ENCODE peak calls at places on chromosomes 11 and 22, in five cellular contexts. One of them, this sample, is unnamed. For H3K4me1, the result is how much of the 10 kb centered on the place peaks cover.

GRCh38 chr11:2325719-2326118 is 23.9 kb downstream of the TSPAN32 start:
- ATAC-seq in K562: peak
- ATAC-seq in upper lobe of left lung: peak
- ATAC-seq in HepG2: no peak
- ATAC-seq in HCT116: peak
- ATAC-seq in this sample: peak

GRCh38 chr22:20436309-20437252 is 1.0 kb downstream of the SCARF2 start:
- ATAC-seq in HCT116: no peak
- ATAC-seq in K562: peak
- ATAC-seq in HepG2: peak
- ATAC-seq in upper lobe of left lung: no peak
- ATAC-seq in this sample: peak

GRCh38 chr22:19060356-19061009 is 61.7 kb downstream of the DGCR2 start:
- ATAC-seq in HCT116: no peak
- ATAC-seq in K562: no peak
- ATAC-seq in upper lobe of left lung: no peak
- ATAC-seq in HepG2: no peak
- ATAC-seq in this sample: no peak

GRCh38 chr11:73404506-73405145 is 28.4 kb downstream of the RELT start:
- ATAC-seq in upper lobe of left lung: no peak
- ATAC-seq in K562: no peak
- ATAC-seq in HCT116: no peak
- ATAC-seq in HepG2: no peak
- ATAC-seq in this sample: no peak

GRCh38 chr11:84105148-84105547 is 819.0 kb upstream of the CCDC90B start:
- ATAC-seq in K562: no peak
- ATAC-seq in HCT116: no peak
- ATAC-seq in HepG2: no peak
- ATAC-seq in upper lobe of left lung: no peak
- ATAC-seq in this sample: no peak

GRCh38 chr11:86632499-86633269 is 39.7 kb downstream of the ME3 start:
- ATAC-seq in HCT116: peak
- ATAC-seq in HepG2: peak
- ATAC-seq in K562: peak
- ATAC-seq in upper lobe of left lung: peak
- ATAC-seq in this sample: peak

GRCh38 chr22:44146088-44146861 is 34.5 kb upstream of the PARVG start:
- ATAC-seq in HepG2: no peak
- ATAC-seq in HCT116: no peak
- ATAC-seq in K562: no peak
- ATAC-seq in upper lobe of left lung: peak
- ATAC-seq in this sample: no peak

GRCh38 chr11:47317078-47317828 is 35.2 kb downstream of the MYBPC3 start:
- ATAC-seq in upper lobe of left lung: no peak
- ATAC-seq in HepG2: no peak
- ATAC-seq in K562: no peak
- ATAC-seq in HCT116: no peak
- ATAC-seq in this sample: no peak

GRCh38 chr22:19718255-19719054 is 4.2 kb downstream of the SEPTIN5 start:
- ATAC-seq in HCT116: peak
- ATAC-seq in K562: peak
- ATAC-seq in upper lobe of left lung: no peak
- ATAC-seq in HepG2: no peak
- ATAC-seq in this sample: peak

GRCh38 chr22:29129644-29130201 is 56.9 kb downstream of the KREMEN1 start:
- ATAC-seq in K562: no peak
- ATAC-seq in HCT116: no peak
- ATAC-seq in upper lobe of left lung: peak
- ATAC-seq in HepG2: no peak
- ATAC-seq in this sample: no peak

GRCh38 chr11:119422505-119423416 is at the start of gene THY1:
- ATAC-seq in K562: no peak
- ATAC-seq in upper lobe of left lung: no peak
- ATAC-seq in HepG2: no peak
- ATAC-seq in HCT116: no peak
- ATAC-seq in this sample: peak

GRCh38 chr11:96474263-96474662 is 84.5 kb downstream of the JRKL start:
- ATAC-seq in K562: no peak
- ATAC-seq in HepG2: no peak
- ATAC-seq in upper lobe of left lung: no peak
- ATAC-seq in HCT116: no peak
- ATAC-seq in this sample: no peak

GRCh38 chr11:96198466-96198808 is 144.6 kb downstream of the MAML2 start:
- ATAC-seq in HCT116: no peak
- ATAC-seq in upper lobe of left lung: no peak
- ATAC-seq in K562: no peak
- ATAC-seq in HepG2: no peak
- ATAC-seq in this sample: no peak

GRCh38 chr11:88508808-88509581 is 171.5 kb upstream of the CTSC start:
- ATAC-seq in HepG2: no peak
- ATAC-seq in K562: peak
- ATAC-seq in upper lobe of left lung: no peak
- ATAC-seq in HCT116: no peak
- ATAC-seq in this sample: peak

GRCh38 chr11:36218283-36218921 is 70.8 kb downstream of the COMMD9 start:
- ATAC-seq in HepG2: no peak
- ATAC-seq in HCT116: no peak
- ATAC-seq in K562: no peak
- ATAC-seq in upper lobe of left lung: no peak
- ATAC-seq in this sample: no peak

GRCh38 chr11:46541593-46542371 is 52.0 kb downstream of the AMBRA1 start:
- ATAC-seq in HepG2: no peak
- ATAC-seq in upper lobe of left lung: peak
- ATAC-seq in K562: peak
- ATAC-seq in HCT116: no peak
- ATAC-seq in this sample: no peak

GRCh38 chr11:128305588-128305987 is 281.8 kb downstream of the ETS1 start:
- ATAC-seq in HepG2: no peak
- ATAC-seq in K562: no peak
- ATAC-seq in HCT116: no peak
- ATAC-seq in upper lobe of left lung: no peak
- ATAC-seq in this sample: no peak

GRCh38 chr11:128304666-128305485 is 282.5 kb downstream of the ETS1 start:
- ATAC-seq in upper lobe of left lung: no peak
- ATAC-seq in HepG2: no peak
- ATAC-seq in K562: no peak
- ATAC-seq in HCT116: no peak
- ATAC-seq in this sample: no peak

GRCh38 chr11:128300785-128301184 is 286.6 kb downstream of the ETS1 start:
- ATAC-seq in HCT116: no peak
- ATAC-seq in K562: no peak
- ATAC-seq in HepG2: no peak
- ATAC-seq in upper lobe of left lung: no peak
- ATAC-seq in this sample: no peak

GRCh38 chr11:128302425-128303186 is 284.8 kb downstream of the ETS1 start:
- ATAC-seq in HepG2: no peak
- ATAC-seq in upper lobe of left lung: peak
- ATAC-seq in K562: no peak
- ATAC-seq in HCT116: no peak
- ATAC-seq in this sample: peak

GRCh38 chr11:128303383-128303782 is 284.0 kb downstream of the ETS1 start:
- ATAC-seq in K562: no peak
- ATAC-seq in HCT116: no peak
- ATAC-seq in upper lobe of left lung: no peak
- ATAC-seq in HepG2: no peak
- ATAC-seq in this sample: no peak
- H3K4me1 ChIP-seq in K562: under half
- H3K4me1 ChIP-seq in HCT116: under half
- H3K4me1 ChIP-seq in upper lobe of left lung: under half
- H3K4me1 ChIP-seq in HepG2: under half
- H3K4me1 ChIP-seq in this sample: under half

GRCh38 chr11:65108469-65109123 is 3.1 kb upstream of the TM7SF2 start:
- ATAC-seq in K562: no peak
- ATAC-seq in HepG2: no peak
- ATAC-seq in HCT116: no peak
- ATAC-seq in upper lobe of left lung: no peak
- ATAC-seq in this sample: no peak
- H3K27ac ChIP-seq in K562: no peak
- H3K27ac ChIP-seq in HepG2: no peak
- H3K27ac ChIP-seq in HCT116: no peak
- H3K27ac ChIP-seq in upper lobe of left lung: peak
- H3K27ac ChIP-seq in this sample: no peak

GRCh38 chr22:38953091-38953490 is 4.3 kb upstream of the APOBEC3A start:
- ATAC-seq in HepG2: no peak
- ATAC-seq in K562: no peak
- ATAC-seq in upper lobe of left lung: no peak
- ATAC-seq in HCT116: no peak
- ATAC-seq in this sample: no peak

GRCh38 chr22:38954414-38955043 is 2.9 kb upstream of the APOBEC3A start:
- ATAC-seq in HCT116: no peak
- ATAC-seq in HepG2: no peak
- ATAC-seq in upper lobe of left lung: no peak
- ATAC-seq in K562: no peak
- ATAC-seq in this sample: no peak

GRCh38 chr22:38955250-38955775 is 2.1 kb upstream of the APOBEC3A start:
- ATAC-seq in K562: no peak
- ATAC-seq in HepG2: no peak
- ATAC-seq in HCT116: no peak
- ATAC-seq in upper lobe of left lung: no peak
- ATAC-seq in this sample: no peak

GRCh38 chr22:38952382-38952993 is 4.9 kb upstream of the APOBEC3A start:
- ATAC-seq in HepG2: no peak
- ATAC-seq in upper lobe of left lung: no peak
- ATAC-seq in HCT116: no peak
- ATAC-seq in K562: no peak
- ATAC-seq in this sample: no peak

DNA sequence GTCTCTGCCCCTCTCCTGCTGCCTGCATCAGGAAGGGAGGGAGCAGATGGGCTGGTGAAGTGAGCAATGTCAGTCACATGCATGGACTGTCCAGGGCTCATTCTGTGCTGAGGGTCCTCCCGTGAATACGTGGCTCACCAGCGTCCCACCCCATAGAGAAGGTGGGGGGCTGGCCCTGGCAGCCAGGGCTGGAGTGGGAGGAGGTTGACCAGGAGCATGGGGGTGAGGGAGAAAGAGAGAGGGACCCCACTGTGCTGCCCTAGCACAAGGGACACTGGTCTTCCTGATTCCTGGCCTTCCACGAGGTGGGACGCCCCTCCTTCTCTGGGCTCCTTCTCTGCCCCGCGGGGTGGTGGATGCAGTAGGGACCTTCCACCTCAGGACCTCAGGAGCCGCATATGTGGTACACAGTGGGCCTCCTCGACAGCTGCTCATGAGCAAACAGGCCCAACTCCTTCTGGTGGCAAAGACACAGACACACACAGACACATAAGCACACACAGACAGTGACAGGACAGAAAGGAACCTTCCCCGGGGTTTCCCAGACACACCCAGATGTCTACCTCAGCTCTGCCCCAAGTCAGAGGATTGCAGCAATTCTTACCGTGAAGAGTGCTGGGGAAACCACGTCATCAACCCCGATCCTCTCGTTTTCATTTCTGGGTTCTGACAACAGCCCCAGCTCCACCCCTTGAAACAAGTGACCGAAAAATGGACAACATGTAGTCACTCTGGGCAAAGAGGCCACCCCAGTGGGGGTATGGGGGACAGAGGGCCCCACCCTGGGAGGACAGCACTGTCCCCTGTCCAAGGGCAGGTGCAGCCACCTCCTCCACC is 3.6 kb upstream of the APOBEC3A start:
- ATAC-seq in HepG2: no peak
- ATAC-seq in K562: peak
- ATAC-seq in HCT116: no peak
- ATAC-seq in upper lobe of left lung: peak
- ATAC-seq in this sample: no peak
- TF ChIP-seq POLR2AphosphoS5 in HepG2: no peak
- TF ChIP-seq POLR2AphosphoS5 in K562: no peak
- TF ChIP-seq POLR2AphosphoS5 in HCT116: no peak
- TF ChIP-seq POLR2AphosphoS5 in upper lobe of left lung: no peak
- TF ChIP-seq POLR2AphosphoS5 in this sample: no peak

GRCh38 chr22:46754826-46755225 is 7.6 kb upstream of the TBC1D22A start:
- ATAC-seq in K562: no peak
- ATAC-seq in HCT116: peak
- ATAC-seq in HepG2: no peak
- ATAC-seq in upper lobe of left lung: no peak
- ATAC-seq in this sample: no peak

GRCh38 chr22:46757104-46757503 is 5.3 kb upstream of the TBC1D22A start:
- ATAC-seq in HCT116: no peak
- ATAC-seq in upper lobe of left lung: no peak
- ATAC-seq in HepG2: no peak
- ATAC-seq in K562: no peak
- ATAC-seq in this sample: no peak

GRCh38 chr22:46758098-46758497 is 4.4 kb upstream of the TBC1D22A start:
- ATAC-seq in HCT116: no peak
- ATAC-seq in upper lobe of left lung: no peak
- ATAC-seq in K562: no peak
- ATAC-seq in HepG2: no peak
- ATAC-seq in this sample: no peak

GRCh38 chr22:46754110-46754799 is 8.2 kb upstream of the TBC1D22A start:
- ATAC-seq in HCT116: peak
- ATAC-seq in K562: peak
- ATAC-seq in upper lobe of left lung: peak
- ATAC-seq in HepG2: peak
- ATAC-seq in this sample: peak

GRCh38 chr22:46756097-46756496 is 6.4 kb upstream of the TBC1D22A start:
- ATAC-seq in K562: no peak
- ATAC-seq in HCT116: no peak
- ATAC-seq in upper lobe of left lung: no peak
- ATAC-seq in HepG2: no peak
- ATAC-seq in this sample: no peak
- H3K4me1 ChIP-seq in K562: under half
- H3K4me1 ChIP-seq in HCT116: under half
- H3K4me1 ChIP-seq in upper lobe of left lung: under half
- H3K4me1 ChIP-seq in HepG2: half or more
- H3K4me1 ChIP-seq in this sample: under half

GRCh38 chr11:92346220-92346619 is 121.6 kb downstream of the FAT3 start:
- ATAC-seq in HCT116: no peak
- ATAC-seq in HepG2: no peak
- ATAC-seq in upper lobe of left lung: no peak
- ATAC-seq in K562: no peak
- ATAC-seq in this sample: no peak
- H3K27ac ChIP-seq in HCT116: no peak
- H3K27ac ChIP-seq in HepG2: no peak
- H3K27ac ChIP-seq in upper lobe of left lung: no peak
- H3K27ac ChIP-seq in K562: no peak
- H3K27ac ChIP-seq in this sample: no peak

DNA sequence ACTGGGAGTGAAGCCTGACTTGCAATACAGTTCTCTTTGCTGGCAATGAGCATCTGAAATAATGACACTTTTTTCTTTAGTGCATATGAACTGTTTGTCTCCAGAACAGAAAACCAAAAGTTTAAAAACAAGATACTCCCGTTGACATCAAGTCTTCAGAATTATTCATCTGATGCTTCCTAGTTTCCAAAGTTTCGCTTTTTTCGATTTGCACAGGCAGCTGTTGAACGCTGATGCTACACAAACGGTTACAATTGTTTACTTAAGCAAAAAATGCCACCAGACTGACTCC is 612 bp upstream of the BIRC2 start:
- ATAC-seq in K562: no peak
- ATAC-seq in HepG2: no peak
- ATAC-seq in HCT116: no peak
- ATAC-seq in upper lobe of left lung: no peak
- ATAC-seq in this sample: no peak
- TF ChIP-seq POLR2AphosphoS5 in K562: no peak
- TF ChIP-seq POLR2AphosphoS5 in HepG2: no peak
- TF ChIP-seq POLR2AphosphoS5 in HCT116: no peak
- TF ChIP-seq POLR2AphosphoS5 in upper lobe of left lung: no peak
- TF ChIP-seq POLR2AphosphoS5 in this sample: no peak

GRCh38 chr22:17104336-17104935 is 16.7 kb downstream of the TMEM121B start:
- ATAC-seq in HCT116: no peak
- ATAC-seq in upper lobe of left lung: no peak
- ATAC-seq in K562: no peak
- ATAC-seq in HepG2: no peak
- ATAC-seq in this sample: no peak
- H3K4me1 ChIP-seq in HCT116: under half
- H3K4me1 ChIP-seq in upper lobe of left lung: under half
- H3K4me1 ChIP-seq in K562: under half
- H3K4me1 ChIP-seq in HepG2: under half
- H3K4me1 ChIP-seq in this sample: under half

This sample was measured in gastroesophageal sphincter.